ENCODE peak calls at places on chromosomes 3 and 15, in eight cellular contexts. I, N, L, P, R, F, B and A are unnamed samples.

GRCh38 chr15:84748274-84749110 is at the start of gene ZNF592:
- DNase-seq in I (peak), N (no peak), L (peak), P (peak), R (peak), F (peak), B (peak), A (peak)

GRCh38 chr15:41564286-41564959 is 5.4 kb downstream of the TYRO3 start:
- DNase-seq in I (no peak), N (no peak), L (no peak), P (no peak), R (peak), F (peak), B (peak), A (no peak)

GRCh38 chr15:82122754-82123400 is 77.1 kb upstream of the MEX3B start:
- DNase-seq in I (peak), N (no peak), L (no peak), P (no peak), R (no peak), F (no peak), B (no peak), A (no peak)

GRCh38 chr3:163809540-163809993 is 1268.7 kb downstream of the SI start:
- DNase-seq in I (no peak), N (no peak), L (no peak), P (peak), R (no peak), F (no peak), B (no peak), A (no peak)

GRCh38 chr15:67135494-67135893 is 70.1 kb downstream of the SMAD3 start:
- DNase-seq in I (peak), N (no peak), L (no peak), P (no peak), R (no peak), F (no peak), B (no peak), A (no peak)

GRCh38 chr15:89430530-89431341 is 65.6 kb downstream of the RHCG start:
- DNase-seq in I (peak), N (peak), L (peak), P (peak), R (peak), F (peak), B (peak), A (peak)

GRCh38 chr3:66107855-66108254 is 69.1 kb upstream of the MAGI1 start:
- DNase-seq in I (peak), N (no peak), L (no peak), P (no peak), R (no peak), F (no peak), B (no peak), A (no peak)

GRCh38 chr3:161049683-161050248 is 55.4 kb downstream of the B3GALNT1 start:
- DNase-seq in I (no peak), N (no peak), L (no peak), P (no peak), R (no peak), F (no peak), B (no peak), A (no peak)

GRCh38 chr3:49930922-49931321 is 1.3 kb upstream of the MON1A start:
- DNase-seq in I (no peak), N (peak), L (peak), P (no peak), R (no peak), F (peak), B (no peak), A (no peak)

GRCh38 chr3:59327324-59327939 is 277.6 kb upstream of the CFAP20DC start:
- DNase-seq in I (peak), N (no peak), L (no peak), P (no peak), R (no peak), F (no peak), B (no peak), A (no peak)